ENCODE peak calls at places on chromosome 14, in four cellular contexts. V, H, R and C are unnamed samples.

GRCh38 chr14:104650057-104650980 is 39.1 kb upstream of the INF2 start:
- DNase-seq in V (peak), H (peak), R (peak), C (peak)

GRCh38 chr14:100827140-100827517 is 1.2 kb downstream of the MEG3 start:
- DNase-seq in V (no peak), H (peak), R (no peak), C (peak)

GRCh38 chr14:31716208-31716607 is 155.0 kb downstream of the NUBPL start:
- DNase-seq in V (no peak), H (peak), R (no peak), C (no peak)

GRCh38 chr14:90661881-90662280 is 154.3 kb downstream of the TTC7B start:
- DNase-seq in V (no peak), H (peak), R (no peak), C (no peak)

GRCh38 chr14:85332401-85332800 is 197.5 kb upstream of the FLRT2 start:
- DNase-seq in V (no peak), H (peak), R (no peak), C (no peak)

GRCh38 chr14:52266179-52266578 is 1.3 kb upstream of the PTGDR start:
- DNase-seq in V (no peak), H (peak), R (peak), C (no peak)

GRCh38 chr14:60532442-60532841 is 23.5 kb downstream of the SIX6 start:
- DNase-seq in V (no peak), H (no peak), R (no peak), C (no peak)

GRCh38 chr14:94682061-94682516 is 69.9 kb downstream of the SERPINA3 start:
- DNase-seq in V (no peak), H (no peak), R (no peak), C (no peak)

GRCh38 chr14:65073605-65074201 is 28.6 kb downstream of the MAX start:
- DNase-seq in V (no peak), H (no peak), R (no peak), C (no peak)

GRCh38 chr14:96097752-96098151 is 58.6 kb downstream of the C14orf132 start:
- DNase-seq in V (no peak), H (no peak), R (no peak), C (no peak)

GRCh38 chr14:89357655-89358297 is 59.3 kb downstream of the FOXN3 start:
- DNase-seq in V (no peak), H (peak), R (no peak), C (no peak)

GRCh38 chr14:88518592-88519512 is 36.0 kb downstream of the PTPN21 start:
- DNase-seq in V (no peak), H (peak), R (peak), C (no peak)

GRCh38 chr14:59566725-59567124 is 9.9 kb downstream of the CCDC175 start:
- DNase-seq in V (no peak), H (no peak), R (no peak), C (no peak)

GRCh38 chr14:88599761-88600439 is 37.1 kb downstream of the ZC3H14 start:
- DNase-seq in V (no peak), H (no peak), R (no peak), C (no peak)

GRCh38 chr14:72574687-72575086 is 319.2 kb downstream of the DPF3 start:
- DNase-seq in V (no peak), H (no peak), R (no peak), C (no peak)

GRCh38 chr14:70468731-70469130 is 16.8 kb downstream of the ADAM21 start:
- DNase-seq in V (no peak), H (no peak), R (no peak), C (no peak)

GRCh38 chr14:23379331-23380196 is 2.7 kb downstream of the CMTM5 start:
- DNase-seq in V (peak), H (peak), R (peak), C (peak)

GRCh38 chr14:34615507-34615906 is 14.4 kb downstream of the SNX6 start:
- DNase-seq in V (no peak), H (no peak), R (no peak), C (no peak)

GRCh38 chr14:33569844-33570716 is 380.8 kb downstream of the EGLN3 start:
- DNase-seq in V (no peak), H (peak), R (no peak), C (no peak)

GRCh38 chr14:24279301-24280186 is 8.1 kb upstream of the RABGGTA start:
- DNase-seq in V (no peak), H (no peak), R (no peak), C (no peak)

GRCh38 chr14:70821916-70822705 is 12.8 kb upstream of the MAP3K9 start:
- DNase-seq in V (peak), H (peak), R (peak), C (peak)

GRCh38 chr14:90698379-90698869 is 117.8 kb downstream of the TTC7B start:
- DNase-seq in V (no peak), H (peak), R (peak), C (peak)

GRCh38 chr14:74614508-74615495 is 2.8 kb upstream of the LTBP2 start:
- DNase-seq in V (no peak), H (no peak), R (peak), C (no peak)

GRCh38 chr14:48086516-48086915 is 411.1 kb upstream of the MDGA2 start:
- DNase-seq in V (no peak), H (no peak), R (no peak), C (no peak)

GRCh38 chr14:29528889-29529288 is 398.8 kb downstream of the PRKD1 start:
- DNase-seq in V (no peak), H (peak), R (peak), C (no peak)
- H3K4me3 ChIP-seq in V (no peak), H (no peak), R (no peak), C (no peak)

GRCh38 chr14:43306053-43306452 is 1201.0 kb downstream of the FSCB start:
- DNase-seq in V (no peak), H (no peak), R (no peak), C (no peak)
- H3K4me3 ChIP-seq in V (no peak), H (no peak), R (no peak), C (no peak)

GRCh38 chr14:66121859-66122258 is 364.3 kb upstream of the CCDC196 start:
- DNase-seq in V (no peak), H (no peak), R (no peak), C (no peak)

GRCh38 chr14:66120402-66120801 is 365.8 kb upstream of the CCDC196 start:
- DNase-seq in V (no peak), H (no peak), R (no peak), C (no peak)

GRCh38 chr14:66114071-66114470 is 372.1 kb upstream of the CCDC196 start:
- DNase-seq in V (peak), H (no peak), R (no peak), C (no peak)

GRCh38 chr14:66117600-66117999 is 368.6 kb upstream of the CCDC196 start:
- DNase-seq in V (no peak), H (peak), R (peak), C (no peak)

DNA sequence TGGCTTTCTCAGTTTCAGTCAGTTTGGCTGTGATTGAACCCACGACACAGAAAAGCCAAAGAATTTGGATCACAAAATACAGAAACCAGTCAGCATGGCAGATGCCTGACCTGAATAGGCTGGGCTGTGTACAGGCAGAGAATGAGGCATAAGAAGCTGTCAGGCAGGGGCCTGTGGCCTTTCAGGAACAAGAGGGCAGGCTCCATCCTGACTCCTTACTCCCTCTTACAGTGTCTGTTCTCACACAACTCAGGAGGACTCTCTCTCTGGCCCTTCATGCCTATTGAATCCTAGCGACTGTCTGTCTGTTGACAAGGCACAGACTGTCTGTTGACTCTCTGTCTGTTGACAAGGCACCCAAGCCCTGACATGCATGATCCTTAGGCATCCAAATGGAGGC is 366.4 kb upstream of the CCDC196 start:
- DNase-seq in V (no peak), H (no peak), R (no peak), C (no peak)
- H3K4me3 ChIP-seq in V (no peak), H (no peak), R (no peak), C (no peak)

GRCh38 chr14:54631016-54631415 is 64.1 kb downstream of the SAMD4A start:
- DNase-seq in V (no peak), H (no peak), R (no peak), C (no peak)

GRCh38 chr14:54627325-54627717 is 60.4 kb downstream of the SAMD4A start:
- DNase-seq in V (no peak), H (no peak), R (no peak), C (no peak)

GRCh38 chr14:54629635-54630360 is 62.9 kb downstream of the SAMD4A start:
- DNase-seq in V (no peak), H (no peak), R (no peak), C (no peak)

GRCh38 chr14:54627718-54628345 is 60.9 kb downstream of the SAMD4A start:
- DNase-seq in V (no peak), H (peak), R (peak), C (peak)

GRCh38 chr14:54629183-54629582 is 62.3 kb downstream of the SAMD4A start:
- DNase-seq in V (no peak), H (no peak), R (no peak), C (no peak)
- H3K4me3 ChIP-seq in V (no peak), H (no peak), R (no peak), C (no peak)

DNA sequence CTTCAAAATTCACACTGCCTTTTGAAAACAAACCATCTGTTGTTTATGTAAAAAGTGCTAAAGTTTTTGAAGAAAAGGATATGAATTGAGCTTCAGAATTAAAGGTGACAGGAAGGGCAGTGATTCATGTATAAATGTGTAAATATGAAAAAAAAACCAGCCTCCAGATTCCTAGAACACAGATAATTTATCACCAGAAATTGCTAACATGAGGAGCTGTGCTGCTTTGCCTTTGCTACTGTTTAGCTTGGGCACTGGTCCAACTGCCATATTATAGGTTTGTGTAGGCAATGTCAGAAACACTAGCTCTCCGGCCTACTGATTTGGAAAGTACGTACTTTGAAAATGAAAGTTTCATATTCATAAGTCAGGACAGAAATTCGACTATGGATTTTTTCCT is 133.0 kb downstream of the SLC35F4 start:
- DNase-seq in V (no peak), H (peak), R (peak), C (no peak)
- H3K4me3 ChIP-seq in V (no peak), H (no peak), R (no peak), C (no peak)

DNA sequence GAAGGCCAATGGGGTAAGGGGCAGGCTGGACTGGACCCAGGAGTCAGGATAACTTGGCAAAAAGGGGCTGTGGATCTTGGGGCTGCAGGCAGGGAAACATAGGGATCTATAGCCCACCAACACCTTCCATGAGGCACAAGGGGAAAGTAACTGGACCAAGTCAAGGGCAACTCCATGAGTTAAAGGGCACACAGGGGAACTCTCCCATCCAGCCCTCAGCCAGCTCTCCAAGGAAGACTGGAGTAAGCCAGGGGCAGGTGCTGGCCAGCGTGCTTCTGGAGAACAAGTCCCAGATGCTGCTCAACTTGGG is 31.3 kb upstream of the ZFP36L1 start:
- DNase-seq in V (no peak), H (no peak), R (no peak), C (no peak)
- H3K4me3 ChIP-seq in V (no peak), H (no peak), R (no peak), C (no peak)

GRCh38 chr14:77239412-77239811 is 31.6 kb downstream of the NGB start:
- DNase-seq in V (no peak), H (no peak), R (no peak), C (no peak)

GRCh38 chr14:77238996-77239395 is 32.0 kb downstream of the NGB start:
- DNase-seq in V (no peak), H (no peak), R (no peak), C (no peak)

GRCh38 chr14:77240336-77240915 is 30.6 kb downstream of the NGB start:
- DNase-seq in V (no peak), H (no peak), R (no peak), C (no peak)

GRCh38 chr14:77236814-77237213 is 34.2 kb downstream of the NGB start:
- DNase-seq in V (no peak), H (no peak), R (no peak), C (no peak)

DNA sequence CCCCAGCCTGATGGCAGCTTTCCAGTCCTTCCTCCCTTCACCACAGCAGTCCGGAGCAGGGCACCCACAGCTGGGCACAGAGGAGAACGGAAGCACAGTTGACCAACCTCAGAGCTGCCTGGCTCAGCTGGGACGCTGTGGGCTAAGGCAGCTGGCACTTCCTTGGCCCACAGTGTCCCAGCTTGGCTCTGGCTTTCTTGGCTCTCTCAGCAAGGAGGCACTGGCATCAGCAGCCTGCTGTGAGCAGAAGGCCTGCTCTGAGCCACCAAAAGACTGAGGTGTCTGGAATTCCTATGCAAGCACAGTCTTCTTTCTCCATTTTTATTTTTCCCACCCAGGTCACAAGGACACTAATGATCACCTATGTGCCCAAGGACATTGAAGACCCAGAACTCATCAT is 32.6 kb downstream of the NGB start:
- DNase-seq in V (no peak), H (no peak), R (no peak), C (no peak)
- H3K4me3 ChIP-seq in V (no peak), H (no peak), R (no peak), C (no peak)

DNA sequence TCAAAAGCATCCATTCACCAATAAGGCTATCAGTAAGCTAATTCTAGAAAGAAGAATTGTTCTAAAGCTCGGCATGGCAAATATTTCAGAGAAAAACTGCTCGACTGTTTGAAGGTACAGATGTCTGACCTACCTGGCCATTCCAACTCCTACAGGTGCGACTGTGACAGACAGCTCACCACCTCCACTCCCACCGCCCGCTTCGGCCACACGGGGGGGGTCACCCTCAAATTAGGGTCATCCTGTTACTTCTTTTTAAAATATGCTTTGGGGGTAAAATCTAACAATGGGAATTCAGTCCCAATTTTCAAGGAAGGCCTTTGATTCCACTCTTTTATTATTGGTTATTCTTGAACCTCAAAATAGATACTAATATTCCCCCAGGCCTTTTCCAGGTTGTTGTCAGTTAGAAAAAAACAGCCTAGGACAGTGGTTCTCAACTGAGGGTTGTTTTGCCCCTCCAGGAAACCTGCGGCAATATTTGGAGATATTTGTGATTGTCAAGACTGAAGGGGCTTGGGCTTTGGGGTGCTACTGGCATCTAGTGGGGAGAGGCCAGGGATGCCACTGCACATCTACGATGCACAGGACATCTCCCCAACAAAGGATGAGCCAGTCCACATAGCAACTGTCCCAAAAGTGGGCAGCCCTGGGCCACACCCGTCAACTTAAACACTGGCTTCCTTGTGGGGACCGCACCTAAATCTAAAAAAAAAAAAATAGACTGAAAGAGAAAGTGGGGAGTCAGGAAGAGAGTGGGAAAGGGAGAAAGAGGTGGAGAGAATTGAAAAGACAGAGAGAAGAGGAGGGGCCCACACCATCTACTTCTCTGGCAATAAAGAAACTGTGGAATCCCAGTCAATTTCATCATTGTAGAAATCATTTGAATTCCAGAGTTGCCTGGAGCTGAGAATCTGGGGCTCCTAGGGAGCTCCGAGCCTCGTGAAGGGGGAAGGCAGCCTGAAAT is 81.0 kb downstream of the BCL11B start:
- DNase-seq in V (no peak), H (no peak), R (no peak), C (no peak)
- H3K4me3 ChIP-seq in V (no peak), H (no peak), R (peak), C (peak)

GRCh38 chr14:40093800-40094199 is 661.6 kb upstream of the FBXO33 start:
- DNase-seq in V (no peak), H (no peak), R (no peak), C (no peak)
- H3K4me3 ChIP-seq in V (no peak), H (no peak), R (no peak), C (no peak)